ENCODE peak calls at places on chromosomes 6 and 20, in ten cellular contexts. V is cerebellum; Q is hypothalamus; E is ELF-1; I is HTR-8/SVneo; O is T-helper 9 cell; B is activated CD4-positive, alpha-beta T cell treated with anti-CD3 and anti-CD28 coated beads, Interleukin-2, amount 50 U/mL, for 1 hour; L is NCI-H748 treated with DMSO at 0.1 percent for 48 hours; H is AG10803; C is GM18507. X is an unnamed sample.
A peak's percentile ranks its signal among the peaks of the same experiment; 100 is the strongest.

GRCh38 chr6:113110211-113110610 is 746.9 kb upstream of the MARCKS start:
- DNase-seq in V (no peak), B (no peak), L (no peak), H (no peak), C (no peak), O (no peak), I (no peak), E (no peak), Q (no peak), X (no peak)

GRCh38 chr6:11126876-11127275 is 15.4 kb upstream of the ERVFRD-1 start:
- DNase-seq in O (no peak), L (no peak), Q (no peak), E (peak; percentile 69), C (no peak), V (no peak), B (no peak), H (peak; percentile 5), I (no peak), X (no peak)

GRCh38 chr6:152794696-152795095 is 44.1 kb downstream of the VIP start:
- DNase-seq in O (no peak), E (no peak), Q (no peak), V (peak; percentile 67), C (no peak), I (no peak), B (no peak), L (no peak), H (no peak), X (no peak)

GRCh38 chr6:156863504-156863903 is 86.3 kb downstream of the ARID1B start:
- DNase-seq in H (no peak), E (no peak), L (no peak), C (no peak), Q (no peak), O (no peak), I (no peak), V (no peak), B (no peak), X (no peak)

GRCh38 chr20:37990571-37991151 is 42.6 kb downstream of the TTI1 start:
- DNase-seq in V (no peak), H (peak; percentile 79), C (peak; percentile 67), O (peak; percentile 7), Q (no peak), I (no peak), B (peak; percentile 17), E (no peak), L (no peak), X (no peak)

GRCh38 chr6:33980176-33980805 is 165.6 kb downstream of the GRM4 start:
- DNase-seq in V (no peak), L (no peak), C (no peak), E (no peak), O (no peak), Q (no peak), H (no peak), B (no peak), I (no peak), X (no peak)

GRCh38 chr20:1952737-1953530 is 40.9 kb downstream of the PDYN start:
- DNase-seq in E (no peak), V (no peak), B (no peak), C (peak; percentile 30), L (peak; percentile 75), O (no peak), Q (no peak), H (no peak), I (no peak), X (peak; percentile 34)

GRCh38 chr6:134065706-134066105 is 13.3 kb upstream of the SLC2A12 start:
- DNase-seq in I (no peak), E (peak; percentile 40), H (peak; percentile 13), Q (no peak), C (no peak), L (no peak), V (no peak), B (no peak), O (no peak), X (no peak)

GRCh38 chr20:60299951-60300350 is 341.7 kb downstream of the CDH26 start:
- DNase-seq in L (peak; percentile 42), V (no peak), H (no peak), B (no peak), O (no peak), C (no peak), I (no peak), E (no peak), Q (no peak), X (no peak)

GRCh38 chr6:21213492-21213891 is 380.1 kb upstream of the SOX4 start:
- DNase-seq in C (no peak), O (no peak), E (no peak), Q (no peak), L (no peak), I (no peak), B (no peak), V (no peak), H (no peak), X (no peak)

GRCh38 chr6:7671581-7671980 is 54.3 kb upstream of the BMP6 start:
- DNase-seq in H (peak; percentile 89), O (no peak), E (no peak), L (no peak), Q (no peak), B (no peak), I (no peak), V (no peak), C (no peak), X (no peak)

GRCh38 chr20:30511322-30512030 is 746.0 kb upstream of the DEFB115 start:
- DNase-seq in V (no peak), B (no peak), Q (no peak), H (no peak), I (no peak), C (no peak), O (no peak), L (no peak), E (no peak), X (no peak)

GRCh38 chr6:36418558-36418957 is 24.1 kb downstream of the PXT1 start:
- DNase-seq in E (peak; percentile 41), H (no peak), I (no peak), C (no peak), L (no peak), V (no peak), Q (no peak), B (no peak), O (no peak), X (no peak)

GRCh38 chr6:111858347-111858746 is 14.9 kb downstream of the FYN start:
- DNase-seq in I (no peak), H (no peak), L (no peak), B (no peak), C (no peak), O (no peak), Q (no peak), V (no peak), E (no peak), X (no peak)

GRCh38 chr6:30972816-30973215 is 10.7 kb upstream of the MUC21 start:
- DNase-seq in V (no peak), B (no peak), Q (no peak), I (no peak), L (no peak), H (no peak), C (no peak), O (no peak), E (no peak), X (no peak)

GRCh38 chr6:163860194-163861081 is 445.9 kb downstream of the QKI start:
- DNase-seq in B (no peak), O (no peak), E (peak; percentile 90), L (no peak), Q (no peak), C (no peak), H (peak; percentile 63), I (peak; percentile 23), V (no peak), X (no peak)

GRCh38 chr6:31734703-31735500 is 1.4 kb downstream of the CLIC1 start:
- DNase-seq in E (peak; percentile 75), H (peak; percentile 61), C (no peak), L (peak; percentile 29), O (peak; percentile 37), V (no peak), I (peak; percentile 84), Q (no peak), B (peak; percentile 39), X (no peak)

GRCh38 chr6:166251196-166251595 is 57.0 kb downstream of the PRR18 start:
- DNase-seq in H (no peak), O (no peak), L (no peak), I (no peak), C (no peak), Q (no peak), V (no peak), B (no peak), E (no peak), X (no peak)

GRCh38 chr6:132107896-132108295 is 156.7 kb upstream of the CCN2 start:
- DNase-seq in Q (no peak), I (no peak), B (no peak), H (no peak), E (no peak), L (no peak), V (no peak), C (no peak), O (no peak), X (no peak)

GRCh38 chr20:17701826-17702225 is 2.1 kb downstream of the BANF2 start:
- DNase-seq in B (no peak), H (no peak), V (no peak), Q (no peak), I (no peak), C (no peak), L (no peak), E (no peak), O (no peak), X (no peak)

GRCh38 chr6:44268095-44268628 is 2.1 kb upstream of the TMEM151B start:
- DNase-seq in V (peak; percentile 79), L (peak; percentile 83), E (peak; percentile 92), I (peak; percentile 75), Q (peak; percentile 38), B (peak; percentile 67), H (no peak), C (peak; percentile 36), O (peak; percentile 52), X (peak; percentile 59)

GRCh38 chr6:112806163-112806900 is 459.2 kb downstream of the RFPL4B start:
- DNase-seq in E (no peak), I (no peak), L (no peak), H (peak; percentile 37), Q (no peak), C (no peak), O (no peak), B (no peak), V (no peak), X (no peak)

GRCh38 chr6:138099832-138100231 is 7.4 kb downstream of the PERP start:
- DNase-seq in C (no peak), O (no peak), I (no peak), E (no peak), B (no peak), L (no peak), V (no peak), H (peak; percentile 86), Q (no peak), X (no peak)

GRCh38 chr6:84645563-84646266 is 118.7 kb downstream of the TBX18 start:
- DNase-seq in L (no peak), B (no peak), Q (no peak), O (no peak), V (no peak), I (no peak), E (no peak), H (peak; percentile 73), C (no peak), X (no peak)

GRCh38 chr6:126170875-126171489 is 168.9 kb upstream of the CENPW start:
- DNase-seq in I (peak; percentile 10), L (no peak), B (no peak), V (no peak), C (no peak), H (peak; percentile 29), Q (no peak), O (no peak), E (no peak), X (peak; percentile 13)